ENCODE peak calls at places on chromosomes 2 and 18, in six cellular contexts. B, I, S, M, K and W are unnamed samples.

GRCh38 chr2:122743031-122743675 is 987.7 kb downstream of the TSN start:
- DNase-seq in B (no peak), I (no peak), S (no peak), M (no peak), K (no peak), W (no peak)

GRCh38 chr2:175726213-175726612 is 275.9 kb downstream of the LNPK start:
- DNase-seq in B (no peak), I (no peak), S (no peak), M (no peak), K (no peak), W (no peak)

GRCh38 chr18:46096651-46097300 is 1.3 kb downstream of the ATP5F1A start:
- DNase-seq in B (peak; percentile 25), I (no peak), S (no peak), M (no peak), K (no peak), W (no peak)

GRCh38 chr2:220353897-220354296 is 726.5 kb downstream of the SLC4A3 start:
- DNase-seq in B (no peak), I (no peak), S (no peak), M (no peak), K (no peak), W (no peak)

GRCh38 chr18:77087391-77088141 is 45.0 kb downstream of the MBP start:
- DNase-seq in B (no peak), I (no peak), S (no peak), M (peak; percentile 84), K (peak; percentile 78), W (no peak)

GRCh38 chr2:100520224-100520623 is 42.6 kb upstream of the PDCL3 start:
- DNase-seq in B (no peak), I (no peak), S (no peak), M (no peak), K (no peak), W (no peak)

GRCh38 chr2:230925879-230926765 is 1.1 kb upstream of the GPR55 start:
- DNase-seq in B (no peak), I (no peak), S (no peak), M (peak; percentile 42), K (peak; percentile 72), W (peak; percentile 37)

GRCh38 chr2:215447673-215448081 is 11.8 kb upstream of the FN1 start:
- DNase-seq in B (no peak), I (no peak), S (no peak), M (no peak), K (no peak), W (no peak)

GRCh38 chr18:51153659-51154371 is 43.7 kb downstream of the MEX3C start:
- DNase-seq in B (peak; percentile 58), I (no peak), S (no peak), M (no peak), K (peak; percentile 91), W (no peak)

GRCh38 chr2:238938460-238939055 is 90.7 kb downstream of the TWIST2 start:
- DNase-seq in B (no peak), I (no peak), S (no peak), M (peak; percentile 97), K (peak; percentile 66), W (peak; percentile 95)

GRCh38 chr2:217797170-217797569 is 205.6 kb downstream of the TNS1 start:
- DNase-seq in B (no peak), I (no peak), S (no peak), M (peak; percentile 71), K (peak; percentile 65), W (peak; percentile 61)

GRCh38 chr2:182650704-182651103 is 65.4 kb upstream of the DNAJC10 start:
- DNase-seq in B (no peak), I (no peak), S (peak; percentile 28), M (no peak), K (no peak), W (no peak)

GRCh38 chr18:39841133-39842041 is 2113.6 kb upstream of the PIK3C3 start:
- DNase-seq in B (peak; percentile 7), I (peak; percentile 43), S (peak; percentile 60), M (peak; percentile 78), K (peak; percentile 76), W (no peak)
- H3K4me3 ChIP-seq in B (no peak overlapping the region), I (peak overlapping the region; percentile 61), S (peak overlapping the region; percentile 66), M (peak overlapping the region; percentile 25), K (no peak overlapping the region), W (peak overlapping the region; percentile 38)

DNA sequence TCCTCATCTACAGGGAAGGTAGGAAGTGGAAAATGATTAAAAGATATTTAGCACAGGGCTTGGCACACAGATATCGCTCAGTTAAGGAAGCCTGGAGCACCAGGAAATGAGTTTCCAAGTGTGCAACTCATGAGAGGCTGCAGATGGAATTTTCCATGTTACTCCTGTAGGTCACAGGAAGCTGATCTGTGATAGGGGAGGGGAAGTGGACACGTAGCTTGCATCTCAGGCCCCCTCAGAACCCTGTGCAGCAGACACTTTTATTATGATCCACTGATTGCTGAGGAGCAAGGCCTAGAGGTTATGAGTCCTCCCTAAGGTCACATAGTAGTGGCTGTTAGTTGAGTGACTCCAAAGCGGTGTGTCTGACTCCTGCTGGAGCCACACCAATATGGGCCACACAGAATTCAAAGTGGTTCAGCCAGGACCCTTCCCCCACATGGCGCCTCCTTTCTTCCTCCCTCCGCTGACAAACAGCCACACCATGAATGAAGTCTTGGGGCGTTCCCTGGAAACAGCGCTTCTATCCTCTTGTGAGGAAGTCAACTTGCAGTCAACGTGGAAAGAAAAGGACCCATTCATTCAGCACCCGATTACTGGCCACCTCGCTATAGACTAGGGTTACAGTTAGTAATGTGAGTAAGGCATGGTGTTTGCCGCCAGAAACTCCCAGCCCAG is 21.5 kb downstream of the DYSF start:
- DNase-seq in B (no peak), I (no peak), S (no peak), M (peak; percentile 42), K (peak; percentile 54), W (no peak)
- TF ChIP-seq POLR2AphosphoS5 in B (no peak), I (no peak), S (no peak), M (no peak), K (no peak), W (no peak)

GRCh38 chr2:106163948-106164580 is 30.0 kb downstream of the UXS1 start:
- DNase-seq in B (no peak), I (no peak), S (no peak), M (no peak), K (no peak), W (no peak)

GRCh38 chr2:106165556-106165955 is 28.5 kb downstream of the UXS1 start:
- DNase-seq in B (no peak), I (no peak), S (no peak), M (no peak), K (no peak), W (no peak)

GRCh38 chr2:106161938-106162814 is 31.9 kb downstream of the UXS1 start:
- DNase-seq in B (no peak), I (no peak), S (no peak), M (no peak), K (no peak), W (no peak)

GRCh38 chr2:106167067-106167466 is 27.0 kb downstream of the UXS1 start:
- DNase-seq in B (no peak), I (no peak), S (no peak), M (no peak), K (no peak), W (no peak)

DNA sequence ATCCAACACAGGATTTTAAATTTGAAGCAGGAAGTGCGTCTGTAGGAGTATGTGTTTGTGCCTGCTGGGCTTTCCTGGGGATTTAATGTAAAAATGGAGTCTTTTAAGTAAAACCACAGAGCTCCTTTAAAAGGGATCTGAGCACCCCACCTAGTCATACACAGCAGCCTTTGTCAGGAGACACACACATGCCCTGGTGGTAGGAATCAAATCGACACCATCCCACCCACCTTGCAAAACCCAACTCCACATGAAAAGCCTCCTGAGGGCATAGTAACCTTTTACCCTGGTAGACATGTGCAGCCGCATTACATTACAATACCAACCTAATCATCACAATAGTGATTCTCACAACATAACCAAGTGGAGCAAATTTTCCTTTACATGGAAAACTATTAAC is 29.0 kb downstream of the UXS1 start:
- DNase-seq in B (no peak), I (peak; percentile 60), S (peak; percentile 29), M (no peak), K (no peak), W (no peak)
- H3K4me3 ChIP-seq in B (no peak overlapping the region), I (no peak overlapping the region), S (no peak overlapping the region), M (no peak overlapping the region), K (no peak overlapping the region), W (no peak overlapping the region)

GRCh38 chr2:228771306-228771705 is 499.8 kb downstream of the PID1 start:
- DNase-seq in B (no peak), I (no peak), S (no peak), M (peak; percentile 78), K (no peak), W (peak; percentile 78)

GRCh38 chr2:228768818-228769217 is 502.3 kb downstream of the PID1 start:
- DNase-seq in B (no peak), I (no peak), S (no peak), M (no peak), K (no peak), W (no peak)

GRCh38 chr2:228767196-228767595 is 503.9 kb downstream of the PID1 start:
- DNase-seq in B (no peak), I (no peak), S (no peak), M (no peak), K (no peak), W (no peak)

GRCh38 chr2:228774548-228774947 is 496.5 kb downstream of the PID1 start:
- DNase-seq in B (no peak), I (no peak), S (no peak), M (no peak), K (no peak), W (no peak)

GRCh38 chr2:228771719-228772254 is 499.3 kb downstream of the PID1 start:
- DNase-seq in B (no peak), I (no peak), S (no peak), M (no peak), K (no peak), W (no peak)
- TF ChIP-seq POLR2AphosphoS5 in B (no peak), I (no peak), S (no peak), M (peak; percentile 73), K (no peak), W (no peak)

DNA sequence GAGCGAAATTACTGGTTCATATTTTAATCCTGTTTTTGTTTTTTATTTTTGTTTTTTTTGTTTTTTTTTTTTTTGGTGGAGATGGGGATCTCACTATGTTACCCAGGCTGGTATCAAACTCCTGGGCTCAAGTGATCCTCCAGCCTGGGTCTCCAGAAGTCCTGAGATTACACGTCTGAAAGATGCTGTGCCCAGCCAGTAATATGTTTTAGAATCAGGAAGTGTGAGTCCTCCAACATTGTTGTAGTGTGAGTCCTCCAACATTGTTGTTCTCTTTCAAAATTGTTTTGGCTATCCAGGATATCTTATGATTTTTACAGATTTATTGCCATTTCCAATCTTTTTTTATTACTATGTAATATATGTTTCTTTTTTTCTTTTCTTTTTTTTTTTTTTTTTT is 23.1 kb downstream of the TPRKB start:
- DNase-seq in B (no peak), I (no peak), S (no peak), M (no peak), K (no peak), W (no peak)
- H3K4me3 ChIP-seq in B (no peak overlapping the region), I (no peak overlapping the region), S (no peak overlapping the region), M (no peak overlapping the region), K (no peak overlapping the region), W (no peak overlapping the region)

GRCh38 chr2:72920317-72921087 is 3.2 kb downstream of the EMX1 start:
- DNase-seq in B (no peak), I (no peak), S (no peak), M (peak; percentile 41), K (no peak), W (peak; percentile 51)
- TF ChIP-seq POLR2AphosphoS5 in B (no peak), I (no peak), S (no peak), M (peak; percentile 57), K (no peak), W (no peak)